ENCODE peak calls at places on chromosomes 12 and 14, in six cellular contexts. One of them, this sample, is unnamed.

GRCh38 chr14:100824946-100825690 is 800 bp upstream of the MEG3 start:
- DNase-seq in GM12878: no peak
- DNase-seq in HepG2: no peak
- DNase-seq in SK-N-SH: no peak
- DNase-seq in IMR-90: no peak
- DNase-seq in K562: no peak
- DNase-seq in this sample: no peak

GRCh38 chr12:122641976-122642375 is 61.2 kb downstream of the HCAR2 start:
- DNase-seq in IMR-90: peak; percentile 58
- DNase-seq in K562: no peak
- DNase-seq in SK-N-SH: no peak
- DNase-seq in HepG2: no peak
- DNase-seq in GM12878: no peak
- DNase-seq in this sample: no peak

GRCh38 chr14:105343194-105343593 is 28.6 kb downstream of the PACS2 start:
- DNase-seq in SK-N-SH: peak; percentile 81
- DNase-seq in K562: no peak
- DNase-seq in IMR-90: peak; percentile 56
- DNase-seq in GM12878: no peak
- DNase-seq in HepG2: peak; percentile 31
- DNase-seq in this sample: no peak

GRCh38 chr12:7857916-7858315 is 14.8 kb downstream of the SLC2A14 start:
- DNase-seq in IMR-90: no peak
- DNase-seq in HepG2: no peak
- DNase-seq in SK-N-SH: no peak
- DNase-seq in GM12878: no peak
- DNase-seq in K562: no peak
- DNase-seq in this sample: no peak

GRCh38 chr12:113747048-113747447 is 219.1 kb downstream of the RBM19 start:
- DNase-seq in IMR-90: no peak
- DNase-seq in SK-N-SH: no peak
- DNase-seq in GM12878: no peak
- DNase-seq in HepG2: no peak
- DNase-seq in K562: peak; percentile 79
- DNase-seq in this sample: no peak

GRCh38 chr12:108377260-108377659 is 38.1 kb upstream of the CMKLR1 start:
- DNase-seq in SK-N-SH: no peak
- DNase-seq in IMR-90: no peak
- DNase-seq in K562: no peak
- DNase-seq in GM12878: no peak
- DNase-seq in HepG2: no peak
- DNase-seq in this sample: no peak

GRCh38 chr12:65637774-65638173 is 186.5 kb upstream of the HMGA2 start:
- DNase-seq in HepG2: no peak
- DNase-seq in IMR-90: peak; percentile 86
- DNase-seq in GM12878: no peak
- DNase-seq in K562: no peak
- DNase-seq in SK-N-SH: no peak
- DNase-seq in this sample: no peak

GRCh38 chr14:38669027-38669426 is 413.1 kb upstream of the CLEC14A start:
- DNase-seq in HepG2: no peak
- DNase-seq in K562: no peak
- DNase-seq in SK-N-SH: no peak
- DNase-seq in IMR-90: no peak
- DNase-seq in GM12878: no peak
- DNase-seq in this sample: no peak

GRCh38 chr14:71232506-71232905 is 325.2 kb downstream of the PCNX1 start:
- DNase-seq in K562: no peak
- DNase-seq in IMR-90: no peak
- DNase-seq in HepG2: no peak
- DNase-seq in GM12878: no peak
- DNase-seq in SK-N-SH: no peak
- DNase-seq in this sample: no peak

GRCh38 chr12:113392988-113393579 is 10.6 kb downstream of the SDS start:
- DNase-seq in IMR-90: no peak
- DNase-seq in SK-N-SH: peak; percentile 46
- DNase-seq in GM12878: peak; percentile 59
- DNase-seq in K562: peak; percentile 95
- DNase-seq in HepG2: peak; percentile 48
- DNase-seq in this sample: peak; percentile 42

GRCh38 chr14:78967111-78967809 is 797.1 kb downstream of the NRXN3 start:
- DNase-seq in K562: no peak
- DNase-seq in GM12878: no peak
- DNase-seq in IMR-90: peak; percentile 85
- DNase-seq in HepG2: no peak
- DNase-seq in SK-N-SH: no peak
- DNase-seq in this sample: no peak

GRCh38 chr12:131119936-131120335 is 166.2 kb downstream of the ADGRD1 start:
- DNase-seq in SK-N-SH: no peak
- DNase-seq in K562: no peak
- DNase-seq in HepG2: no peak
- DNase-seq in IMR-90: no peak
- DNase-seq in GM12878: no peak
- DNase-seq in this sample: no peak

GRCh38 chr12:76820888-76821482 is 57.1 kb downstream of the ZDHHC17 start:
- DNase-seq in K562: peak; percentile 34
- DNase-seq in HepG2: peak; percentile 35
- DNase-seq in IMR-90: peak; percentile 47
- DNase-seq in GM12878: no peak
- DNase-seq in SK-N-SH: peak; percentile 34
- DNase-seq in this sample: peak; percentile 39

GRCh38 chr14:32201196-32201815 is 539 bp upstream of the RNU6-7 start:
- DNase-seq in HepG2: peak; percentile 98
- DNase-seq in IMR-90: peak; percentile 33
- DNase-seq in K562: peak; percentile 82
- DNase-seq in SK-N-SH: peak; percentile 84
- DNase-seq in GM12878: no peak
- DNase-seq in this sample: peak; percentile 66

GRCh38 chr12:92257261-92257660 is 111.6 kb upstream of the BTG1 start:
- DNase-seq in HepG2: no peak
- DNase-seq in SK-N-SH: no peak
- DNase-seq in K562: no peak
- DNase-seq in GM12878: no peak
- DNase-seq in IMR-90: no peak
- DNase-seq in this sample: no peak

GRCh38 chr12:2057041-2057792 is 4.4 kb downstream of the CACNA1C start:
- DNase-seq in HepG2: peak; percentile 56
- DNase-seq in IMR-90: peak; percentile 62
- DNase-seq in SK-N-SH: peak; percentile 75
- DNase-seq in K562: peak; percentile 47
- DNase-seq in GM12878: no peak
- DNase-seq in this sample: peak; percentile 49

GRCh38 chr14:84797326-84797725 is 732.6 kb upstream of the FLRT2 start:
- DNase-seq in HepG2: no peak
- DNase-seq in IMR-90: no peak
- DNase-seq in GM12878: no peak
- DNase-seq in K562: no peak
- DNase-seq in SK-N-SH: no peak
- DNase-seq in this sample: no peak

GRCh38 chr12:89882051-89882450 is 173.4 kb upstream of the ATP2B1 start:
- DNase-seq in HepG2: no peak
- DNase-seq in SK-N-SH: no peak
- DNase-seq in GM12878: peak; percentile 55
- DNase-seq in IMR-90: peak; percentile 89
- DNase-seq in K562: no peak
- DNase-seq in this sample: no peak

GRCh38 chr12:26723379-26724308 is 109.3 kb downstream of the ITPR2 start:
- DNase-seq in GM12878: no peak
- DNase-seq in IMR-90: peak; percentile 78
- DNase-seq in SK-N-SH: no peak
- DNase-seq in HepG2: no peak
- DNase-seq in K562: no peak
- DNase-seq in this sample: no peak

GRCh38 chr12:99418379-99418778 is 229.2 kb upstream of the GARIN6 start:
- DNase-seq in K562: no peak
- DNase-seq in GM12878: no peak
- DNase-seq in HepG2: no peak
- DNase-seq in IMR-90: no peak
- DNase-seq in SK-N-SH: no peak
- DNase-seq in this sample: no peak

GRCh38 chr12:11947218-11947617 is 123.5 kb upstream of the BCL2L14 start:
- DNase-seq in HepG2: no peak
- DNase-seq in IMR-90: no peak
- DNase-seq in GM12878: no peak
- DNase-seq in K562: no peak
- DNase-seq in SK-N-SH: no peak
- DNase-seq in this sample: no peak

GRCh38 chr14:31326111-31326510 is 94.2 kb downstream of the HEATR5A start:
- DNase-seq in K562: no peak
- DNase-seq in HepG2: peak; percentile 26
- DNase-seq in GM12878: no peak
- DNase-seq in IMR-90: peak; percentile 39
- DNase-seq in SK-N-SH: no peak
- DNase-seq in this sample: peak; percentile 43

GRCh38 chr12:123971449-123971769 is 1.2 kb downstream of the CCDC92 start:
- DNase-seq in SK-N-SH: no peak
- DNase-seq in K562: no peak
- DNase-seq in HepG2: no peak
- DNase-seq in GM12878: no peak
- DNase-seq in IMR-90: no peak
- DNase-seq in this sample: no peak

GRCh38 chr12:123976227-123976826 is 3.3 kb downstream of the ZNF664 start:
- DNase-seq in HepG2: no peak
- DNase-seq in GM12878: no peak
- DNase-seq in SK-N-SH: no peak
- DNase-seq in K562: no peak
- DNase-seq in IMR-90: no peak
- DNase-seq in this sample: no peak

GRCh38 chr12:123971770-123972447 is 722 bp downstream of the CCDC92 start:
- DNase-seq in HepG2: peak; percentile 58
- DNase-seq in GM12878: no peak
- DNase-seq in IMR-90: peak; percentile 50
- DNase-seq in SK-N-SH: peak; percentile 69
- DNase-seq in K562: peak; percentile 27
- DNase-seq in this sample: peak; percentile 52

GRCh38 chr12:123972448-123973401 is at the start of the genes CCDC92 and ZNF664:
- DNase-seq in IMR-90: peak; percentile 90
- DNase-seq in SK-N-SH: peak; percentile 99
- DNase-seq in K562: peak; percentile 99
- DNase-seq in HepG2: peak; percentile 85
- DNase-seq in GM12878: peak; percentile 56
- DNase-seq in this sample: peak; percentile 96

GRCh38 chr12:123973552-123974341 is 732 bp downstream of the ZNF664 start:
- DNase-seq in K562: no peak
- DNase-seq in HepG2: peak; percentile 21
- DNase-seq in IMR-90: peak; percentile 10
- DNase-seq in GM12878: no peak
- DNase-seq in SK-N-SH: peak; percentile 70
- DNase-seq in this sample: peak; percentile 39
- TF ChIP-seq SMC3 in K562: no peak
- TF ChIP-seq SMC3 in HepG2: no peak
- TF ChIP-seq SMC3 in IMR-90: no peak
- TF ChIP-seq SMC3 in GM12878: no peak
- TF ChIP-seq SMC3 in SK-N-SH: no peak
- TF ChIP-seq SMC3 in this sample: no peak

GRCh38 chr12:41514907-41515306 is 326.8 kb downstream of the PDZRN4 start:
- DNase-seq in IMR-90: no peak
- DNase-seq in SK-N-SH: peak; percentile 18
- DNase-seq in K562: no peak
- DNase-seq in HepG2: no peak
- DNase-seq in GM12878: no peak
- DNase-seq in this sample: no peak
- TF ChIP-seq SMC3 in IMR-90: no peak
- TF ChIP-seq SMC3 in SK-N-SH: no peak
- TF ChIP-seq SMC3 in K562: no peak
- TF ChIP-seq SMC3 in HepG2: no peak
- TF ChIP-seq SMC3 in GM12878: no peak
- TF ChIP-seq SMC3 in this sample: no peak

DNA sequence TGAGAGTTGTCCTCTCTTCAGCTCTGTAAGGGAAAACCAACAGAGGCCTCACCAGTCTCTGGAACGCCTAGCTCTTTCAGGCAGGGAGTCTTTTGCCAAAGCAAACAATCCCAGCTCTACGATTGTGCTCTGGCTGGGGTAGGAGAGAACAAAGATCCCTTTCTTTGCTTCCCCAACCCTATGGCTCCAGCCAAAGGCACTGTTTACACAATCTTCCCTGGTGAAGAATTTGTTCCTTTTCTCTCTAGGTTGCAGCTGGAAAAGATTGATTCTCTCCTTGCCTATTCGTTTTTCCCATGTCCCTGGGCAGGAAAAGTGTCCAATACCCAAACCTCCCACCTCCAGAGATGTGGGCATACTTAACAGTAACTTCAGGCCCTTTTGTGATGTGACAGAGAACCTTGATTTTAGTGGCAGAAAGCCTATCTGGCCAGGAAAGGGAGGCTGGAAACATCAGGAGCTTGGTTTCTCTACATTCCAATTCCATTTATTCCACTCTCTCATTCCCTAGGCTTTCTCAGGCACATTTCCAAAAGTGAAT is 16.8 kb downstream of the ATP5MC2 start:
- DNase-seq in K562: no peak
- DNase-seq in GM12878: no peak
- DNase-seq in HepG2: peak; percentile 96
- DNase-seq in SK-N-SH: no peak
- DNase-seq in IMR-90: peak; percentile 88
- DNase-seq in this sample: peak; percentile 81
- TF ChIP-seq SMC3 in K562: no peak
- TF ChIP-seq SMC3 in GM12878: no peak
- TF ChIP-seq SMC3 in HepG2: peak; percentile 21
- TF ChIP-seq SMC3 in SK-N-SH: no peak
- TF ChIP-seq SMC3 in IMR-90: no peak
- TF ChIP-seq SMC3 in this sample: no peak

DNA sequence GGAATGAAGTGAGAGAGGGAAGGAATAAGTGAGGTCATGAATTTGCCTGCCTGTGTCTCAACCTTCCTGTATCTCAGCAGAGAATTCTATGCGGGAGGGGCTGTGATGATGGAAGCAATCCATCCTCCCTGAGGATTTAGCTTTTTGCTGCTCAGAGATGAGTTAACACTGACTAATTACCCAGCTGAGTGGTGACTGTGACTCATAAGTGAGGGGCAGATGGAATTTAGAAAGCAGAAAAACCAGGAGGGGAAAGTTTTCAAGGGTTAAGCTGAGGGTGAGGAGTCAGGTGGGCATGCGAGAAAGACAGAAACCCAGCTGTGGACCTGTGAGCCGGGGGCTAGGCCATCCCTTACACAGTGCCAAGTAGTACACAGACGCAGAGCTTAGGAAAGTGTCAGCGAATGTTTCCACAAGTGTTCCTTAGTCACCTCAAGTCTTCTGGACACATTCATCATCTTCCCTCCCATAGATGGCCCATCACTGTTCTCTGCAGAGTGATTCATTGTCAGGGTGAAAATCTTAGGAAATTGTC is 277.9 kb downstream of the IPO8 start:
- DNase-seq in GM12878: no peak
- DNase-seq in IMR-90: peak; percentile 74
- DNase-seq in K562: no peak
- DNase-seq in SK-N-SH: no peak
- DNase-seq in HepG2: no peak
- DNase-seq in this sample: no peak
- TF ChIP-seq SMC3 in GM12878: no peak
- TF ChIP-seq SMC3 in IMR-90: no peak
- TF ChIP-seq SMC3 in K562: no peak
- TF ChIP-seq SMC3 in SK-N-SH: no peak
- TF ChIP-seq SMC3 in HepG2: no peak
- TF ChIP-seq SMC3 in this sample: no peak